ENCODE peak calls at places on chromosomes 3 and 15, in nine cellular contexts. Z is MCF 10A, Y is fibroblast of the aortic adventitia, A is RWPE1, E is ureter, I is AG20443, Q is progenitor cell of endocrine pancreas, N is GM12865, U is activated T-helper 1 cell treated with Interleukin-2 at 50 U/mL for 16 hours. L is an unnamed sample.

GRCh38 chr3:11172136-11172670 is 17.9 kb downstream of the HRH1 start:
- DNase-seq in E (no peak), A (no peak), N (no peak), Z (no peak), Q (no peak), U (no peak), Y (peak; percentile 61), I (no peak), L (peak; percentile 56)

GRCh38 chr15:80585544-80586018 is 109.5 kb upstream of the ABHD17C start:
- DNase-seq in Y (no peak), I (no peak), Z (peak; percentile 53), E (no peak), Q (no peak), N (no peak), U (no peak), A (peak; percentile 54), L (no peak)

GRCh38 chr15:61195116-61196002 is 33.7 kb downstream of the RORA start:
- DNase-seq in A (peak; percentile 26), Y (peak; percentile 55), N (peak; percentile 60), Q (no peak), I (peak; percentile 44), Z (peak; percentile 64), U (no peak), E (no peak), L (peak; percentile 24)

GRCh38 chr3:44992555-44993470 is 16.8 kb downstream of the EXOSC7 start:
- DNase-seq in E (no peak), U (no peak), A (peak; percentile 85), I (peak; percentile 23), Z (peak; percentile 37), Q (no peak), N (no peak), Y (peak; percentile 19), L (no peak)

GRCh38 chr3:186998937-186999368 is 68.6 kb downstream of the ST6GAL1 start:
- DNase-seq in N (no peak), A (no peak), Y (no peak), I (no peak), Q (no peak), Z (no peak), U (no peak), E (no peak), L (no peak)

GRCh38 chr3:133836497-133837158 is 31.0 kb downstream of the SRPRB start:
- DNase-seq in A (no peak), N (no peak), E (no peak), U (no peak), Z (no peak), I (no peak), Q (no peak), Y (no peak), L (no peak)

GRCh38 chr3:111750278-111750884 is 108.7 kb upstream of the PHLDB2 start:
- DNase-seq in I (no peak), Q (no peak), N (no peak), Y (no peak), Z (peak; percentile 64), A (peak; percentile 59), U (no peak), E (no peak), L (no peak)

GRCh38 chr3:165883866-165884478 is 46.7 kb upstream of the BCHE start:
- DNase-seq in Y (no peak), I (no peak), Z (peak; percentile 32), N (no peak), Q (no peak), U (no peak), E (no peak), A (peak; percentile 16), L (no peak)

GRCh38 chr15:100968043-100968966 is 49.1 kb downstream of the LRRK1 start:
- DNase-seq in Y (peak; percentile 75), Q (no peak), A (no peak), Z (peak; percentile 1), E (no peak), I (peak; percentile 55), N (peak; percentile 24), U (no peak), L (no peak)

GRCh38 chr3:53709256-53709655 is 137.0 kb downstream of the CHDH start:
- DNase-seq in N (no peak), I (no peak), U (no peak), E (peak; percentile 32), Z (no peak), Y (no peak), Q (no peak), A (no peak), L (no peak)

GRCh38 chr3:181623924-181624694 is 87.6 kb upstream of the SOX2 start:
- DNase-seq in U (no peak), A (peak; percentile 73), Z (peak; percentile 63), Q (no peak), E (no peak), Y (peak; percentile 51), N (no peak), I (no peak), L (no peak)

GRCh38 chr15:81516461-81516860 is 142.4 kb upstream of the TMC3 start:
- DNase-seq in I (peak; percentile 58), N (no peak), E (no peak), A (peak; percentile 46), Y (peak; percentile 90), U (no peak), Z (peak; percentile 35), Q (no peak), L (no peak)

GRCh38 chr15:90101130-90101968 is 919 bp downstream of the IDH2 start:
- DNase-seq in Z (no peak), I (no peak), A (no peak), Y (peak; percentile 19), Q (no peak), U (no peak), N (peak; percentile 67), E (peak; percentile 64), L (no peak)

GRCh38 chr3:44355634-44356033 is 17.1 kb downstream of the TCAIM start:
- DNase-seq in Y (peak; percentile 85), Q (no peak), A (peak; percentile 50), Z (peak; percentile 75), I (peak; percentile 86), U (no peak), E (no peak), N (no peak), L (peak; percentile 76)